ENCODE peak calls at places on chromosome 5, in five cellular contexts. One of them, this sample, is unnamed.

GRCh38 chr5:138955013-138955660 is 80.0 kb upstream of the LRRTM2 start:
- DNase-seq in tibial nerve: no peak
- DNase-seq in ovary: no peak
- DNase-seq in transverse colon: no peak
- DNase-seq in A549: no peak
- DNase-seq in this sample: peak; percentile 52

GRCh38 chr5:149677721-149678120 is 52.4 kb upstream of the PPARGC1B start:
- DNase-seq in tibial nerve: no peak
- DNase-seq in ovary: no peak
- DNase-seq in transverse colon: peak; percentile 34
- DNase-seq in A549: no peak
- DNase-seq in this sample: no peak

GRCh38 chr5:72110401-72111013 is 3.2 kb downstream of the MAP1B start:
- DNase-seq in tibial nerve: no peak
- DNase-seq in ovary: no peak
- DNase-seq in transverse colon: no peak
- DNase-seq in A549: no peak
- DNase-seq in this sample: no peak

GRCh38 chr5:39513236-39513635 is 88.5 kb upstream of the DAB2 start:
- DNase-seq in tibial nerve: no peak
- DNase-seq in ovary: no peak
- DNase-seq in transverse colon: peak; percentile 54
- DNase-seq in A549: no peak
- DNase-seq in this sample: no peak

GRCh38 chr5:55469838-55470237 is 64.9 kb downstream of the PLPP1 start:
- DNase-seq in tibial nerve: no peak
- DNase-seq in ovary: no peak
- DNase-seq in transverse colon: no peak
- DNase-seq in A549: no peak
- DNase-seq in this sample: no peak

GRCh38 chr5:107518219-107519015 is 152.3 kb downstream of the EFNA5 start:
- DNase-seq in tibial nerve: no peak
- DNase-seq in ovary: no peak
- DNase-seq in transverse colon: no peak
- DNase-seq in A549: no peak
- DNase-seq in this sample: no peak

GRCh38 chr5:135058326-135058725 is 24.3 kb upstream of the PITX1 start:
- DNase-seq in tibial nerve: no peak
- DNase-seq in ovary: no peak
- DNase-seq in transverse colon: no peak
- DNase-seq in A549: no peak
- DNase-seq in this sample: no peak

GRCh38 chr5:95927927-95928723 is 33.5 kb downstream of the ELL2 start:
- DNase-seq in tibial nerve: no peak
- DNase-seq in ovary: no peak
- DNase-seq in transverse colon: no peak
- DNase-seq in A549: no peak
- DNase-seq in this sample: no peak

GRCh38 chr5:35061216-35061615 is 13.5 kb upstream of the AGXT2 start:
- DNase-seq in tibial nerve: no peak
- DNase-seq in ovary: no peak
- DNase-seq in transverse colon: no peak
- DNase-seq in A549: no peak
- DNase-seq in this sample: no peak

GRCh38 chr5:95285406-95285761 is 490 bp upstream of the MCTP1 start:
- DNase-seq in tibial nerve: no peak
- DNase-seq in ovary: no peak
- DNase-seq in transverse colon: no peak
- DNase-seq in A549: no peak
- DNase-seq in this sample: no peak

GRCh38 chr5:57366744-57367143 is 115.9 kb downstream of the ACTBL2 start:
- DNase-seq in tibial nerve: no peak
- DNase-seq in ovary: no peak
- DNase-seq in transverse colon: no peak
- DNase-seq in A549: peak; percentile 74
- DNase-seq in this sample: no peak

GRCh38 chr5:41414598-41414997 is 95.8 kb downstream of the PLCXD3 start:
- DNase-seq in tibial nerve: no peak
- DNase-seq in ovary: no peak
- DNase-seq in transverse colon: no peak
- DNase-seq in A549: peak; percentile 46
- DNase-seq in this sample: no peak

GRCh38 chr5:106601605-106602004 is 1069.1 kb downstream of the EFNA5 start:
- DNase-seq in tibial nerve: no peak
- DNase-seq in ovary: no peak
- DNase-seq in transverse colon: no peak
- DNase-seq in A549: no peak
- DNase-seq in this sample: no peak

GRCh38 chr5:115179959-115180709 is 10.4 kb upstream of the TRIM36 start:
- DNase-seq in tibial nerve: no peak
- DNase-seq in ovary: peak; percentile 47
- DNase-seq in transverse colon: peak; percentile 46
- DNase-seq in A549: peak; percentile 38
- DNase-seq in this sample: peak; percentile 73

GRCh38 chr5:154756203-154756870 is 1.2 kb downstream of the LARP1 start:
- DNase-seq in tibial nerve: peak; percentile 20
- DNase-seq in ovary: peak; percentile 72
- DNase-seq in transverse colon: peak; percentile 60
- DNase-seq in A549: no peak
- DNase-seq in this sample: peak; percentile 70

GRCh38 chr5:59038169-59039002 is 455.5 kb downstream of the RAB3C start:
- DNase-seq in tibial nerve: no peak
- DNase-seq in ovary: peak; percentile 30
- DNase-seq in transverse colon: no peak
- DNase-seq in A549: no peak
- DNase-seq in this sample: peak; percentile 50

GRCh38 chr5:168152660-168153059 is 138.8 kb upstream of the WWC1 start:
- DNase-seq in tibial nerve: no peak
- DNase-seq in ovary: no peak
- DNase-seq in transverse colon: no peak
- DNase-seq in A549: no peak
- DNase-seq in this sample: no peak

GRCh38 chr5:66327008-66327407 is 182.9 kb downstream of the SREK1 start:
- DNase-seq in tibial nerve: no peak
- DNase-seq in ovary: no peak
- DNase-seq in transverse colon: no peak
- DNase-seq in A549: no peak
- DNase-seq in this sample: no peak

GRCh38 chr5:136811551-136811950 is 446.2 kb upstream of the TRPC7 start:
- DNase-seq in tibial nerve: no peak
- DNase-seq in ovary: no peak
- DNase-seq in transverse colon: no peak
- DNase-seq in A549: no peak
- DNase-seq in this sample: no peak

GRCh38 chr5:179700401-179700918 is 1.7 kb downstream of the CANX start:
- DNase-seq in tibial nerve: no peak
- DNase-seq in ovary: no peak
- DNase-seq in transverse colon: no peak
- DNase-seq in A549: no peak
- DNase-seq in this sample: peak; percentile 24

GRCh38 chr5:15502208-15502607 is 2.2 kb downstream of the FBXL7 start:
- DNase-seq in tibial nerve: no peak
- DNase-seq in ovary: no peak
- DNase-seq in transverse colon: no peak
- DNase-seq in A549: no peak
- DNase-seq in this sample: no peak

GRCh38 chr5:59832577-59833301 is 60.8 kb downstream of the PDE4D start:
- DNase-seq in tibial nerve: no peak
- DNase-seq in ovary: no peak
- DNase-seq in transverse colon: no peak
- DNase-seq in A549: no peak
- DNase-seq in this sample: no peak

GRCh38 chr5:132183723-132184122 is 43.9 kb downstream of the P4HA2 start:
- DNase-seq in tibial nerve: no peak
- DNase-seq in ovary: no peak
- DNase-seq in transverse colon: no peak
- DNase-seq in A549: no peak
- DNase-seq in this sample: no peak

GRCh38 chr5:80481019-80481893 is 6.6 kb upstream of the FAM151B start:
- DNase-seq in tibial nerve: no peak
- DNase-seq in ovary: no peak
- DNase-seq in transverse colon: peak; percentile 40
- DNase-seq in A549: peak; percentile 44
- DNase-seq in this sample: no peak

GRCh38 chr5:136506131-136506530 is 140.8 kb upstream of the TRPC7 start:
- DNase-seq in tibial nerve: no peak
- DNase-seq in ovary: no peak
- DNase-seq in transverse colon: no peak
- DNase-seq in A549: no peak
- DNase-seq in this sample: no peak

GRCh38 chr5:171477101-171477500 is 57.7 kb downstream of the FGF18 start:
- DNase-seq in tibial nerve: no peak
- DNase-seq in ovary: no peak
- DNase-seq in transverse colon: no peak
- DNase-seq in A549: no peak
- DNase-seq in this sample: no peak

GRCh38 chr5:77846422-77847128 is 70.4 kb upstream of the TBCA start:
- DNase-seq in tibial nerve: no peak
- DNase-seq in ovary: no peak
- DNase-seq in transverse colon: no peak
- DNase-seq in A549: no peak
- DNase-seq in this sample: no peak

GRCh38 chr5:77845273-77845646 is 69.1 kb upstream of the TBCA start:
- DNase-seq in tibial nerve: no peak
- DNase-seq in ovary: no peak
- DNase-seq in transverse colon: no peak
- DNase-seq in A549: no peak
- DNase-seq in this sample: no peak

GRCh38 chr5:77843570-77844407 is 67.7 kb upstream of the TBCA start:
- DNase-seq in tibial nerve: no peak
- DNase-seq in ovary: peak; percentile 45
- DNase-seq in transverse colon: no peak
- DNase-seq in A549: no peak
- DNase-seq in this sample: no peak

GRCh38 chr5:77842247-77842646 is 66.1 kb upstream of the TBCA start:
- DNase-seq in tibial nerve: no peak
- DNase-seq in ovary: no peak
- DNase-seq in transverse colon: no peak
- DNase-seq in A549: no peak
- DNase-seq in this sample: no peak

GRCh38 chr5:77844408-77845272 is 68.5 kb upstream of the TBCA start:
- DNase-seq in tibial nerve: no peak
- DNase-seq in ovary: peak; percentile 39
- DNase-seq in transverse colon: no peak
- DNase-seq in A549: no peak
- DNase-seq in this sample: no peak
- H3K4me3 ChIP-seq in tibial nerve: peak overlapping the region; percentile 57
- H3K4me3 ChIP-seq in ovary: peak overlapping the region; percentile 44
- H3K4me3 ChIP-seq in transverse colon: peak overlapping the region; percentile 31
- H3K4me3 ChIP-seq in A549: no peak overlapping the region
- H3K4me3 ChIP-seq in this sample: peak overlapping the region; percentile 36

GRCh38 chr5:10498350-10498749 is 56.7 kb downstream of the ROPN1L start:
- DNase-seq in tibial nerve: no peak
- DNase-seq in ovary: no peak
- DNase-seq in transverse colon: no peak
- DNase-seq in A549: no peak
- DNase-seq in this sample: no peak
- TF ChIP-seq CTCF in tibial nerve: no peak
- TF ChIP-seq CTCF in ovary: no peak
- TF ChIP-seq CTCF in transverse colon: no peak
- TF ChIP-seq CTCF in A549: no peak
- TF ChIP-seq CTCF in this sample: no peak

DNA sequence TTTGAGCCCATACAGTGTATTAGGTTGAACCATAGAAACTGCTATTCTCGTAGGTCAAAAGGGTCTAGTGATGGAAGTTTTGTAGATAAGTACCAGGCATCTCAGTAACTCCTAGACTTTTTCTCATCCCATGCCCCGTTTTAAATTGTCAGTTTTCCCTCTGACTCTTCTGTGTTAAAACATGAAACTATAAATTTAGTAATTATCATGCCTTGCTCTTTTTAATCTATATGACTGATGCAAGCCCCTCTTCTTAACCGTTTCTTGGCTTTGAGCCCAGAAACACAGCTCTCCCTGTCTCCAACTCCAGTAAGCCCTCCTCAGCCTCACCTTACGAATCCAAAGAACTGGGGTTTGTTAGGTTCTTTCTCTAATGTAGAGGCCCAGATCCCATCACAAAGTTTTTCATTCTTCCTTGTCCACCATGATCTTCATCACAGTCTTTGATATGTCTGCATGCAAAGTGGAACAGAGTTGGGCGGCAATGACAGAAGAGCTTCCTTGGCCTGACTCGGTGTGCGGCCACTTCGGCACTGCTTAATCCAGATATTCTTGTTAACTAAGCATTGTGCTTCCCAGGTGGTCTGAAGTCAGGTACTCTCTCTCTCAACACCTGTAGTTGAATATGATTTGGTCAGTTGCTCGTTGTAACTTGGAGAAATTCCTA is 21.1 kb downstream of the RGMB start:
- DNase-seq in tibial nerve: no peak
- DNase-seq in ovary: no peak
- DNase-seq in transverse colon: no peak
- DNase-seq in A549: no peak
- DNase-seq in this sample: no peak
- TF ChIP-seq POLR2A in tibial nerve: no peak
- TF ChIP-seq POLR2A in ovary: no peak
- TF ChIP-seq POLR2A in transverse colon: no peak
- TF ChIP-seq POLR2A in A549: no peak
- TF ChIP-seq POLR2A in this sample: no peak

GRCh38 chr5:110727025-110727314 is 499 bp upstream of the TMEM232 start:
- DNase-seq in tibial nerve: no peak
- DNase-seq in ovary: no peak
- DNase-seq in transverse colon: no peak
- DNase-seq in A549: no peak
- DNase-seq in this sample: no peak
- H3K4me3 ChIP-seq in tibial nerve: peak overlapping the region; percentile 37
- H3K4me3 ChIP-seq in ovary: peak overlapping the region; percentile 20
- H3K4me3 ChIP-seq in transverse colon: peak overlapping the region; percentile 47
- H3K4me3 ChIP-seq in A549: peak overlapping the region; percentile 45
- H3K4me3 ChIP-seq in this sample: peak overlapping the region; percentile 21

GRCh38 chr5:130549884-130550552 is 615.0 kb downstream of the HINT1 start:
- DNase-seq in tibial nerve: no peak
- DNase-seq in ovary: no peak
- DNase-seq in transverse colon: no peak
- DNase-seq in A549: no peak
- DNase-seq in this sample: no peak

GRCh38 chr5:130550553-130550940 is 614.5 kb downstream of the HINT1 start:
- DNase-seq in tibial nerve: no peak
- DNase-seq in ovary: no peak
- DNase-seq in transverse colon: no peak
- DNase-seq in A549: no peak
- DNase-seq in this sample: no peak

GRCh38 chr5:130555429-130555828 is 609.6 kb downstream of the HINT1 start:
- DNase-seq in tibial nerve: no peak
- DNase-seq in ovary: no peak
- DNase-seq in transverse colon: no peak
- DNase-seq in A549: no peak
- DNase-seq in this sample: no peak
- TF ChIP-seq CTCF in tibial nerve: no peak
- TF ChIP-seq CTCF in ovary: no peak
- TF ChIP-seq CTCF in transverse colon: no peak
- TF ChIP-seq CTCF in A549: no peak
- TF ChIP-seq CTCF in this sample: no peak

This sample was measured in Peyer's patch.